ENCODE peak calls at places on chromosomes 12 and 14, in eight cellular contexts. One of them, this sample, is unnamed.

GRCh38 chr12:968561-968960 is 19.1 kb upstream of the RAD52 start:
- DNase-seq in NCI-H1694 treated with DMSO at 0.1 percent for 48 hours: peak; percentile 70
- DNase-seq in AG08395: no peak
- DNase-seq in NCI-H146: peak; percentile 9
- DNase-seq in D341Med: no peak
- DNase-seq in cardiac septum: no peak
- DNase-seq in renal cortical epithelial cell: no peak
- DNase-seq in GM06990: no peak
- DNase-seq in this sample: no peak

GRCh38 chr14:77046706-77047105 is 18.2 kb upstream of the IRF2BPL start:
- DNase-seq in NCI-H1694 treated with DMSO at 0.1 percent for 48 hours: no peak
- DNase-seq in AG08395: no peak
- DNase-seq in NCI-H146: no peak
- DNase-seq in D341Med: no peak
- DNase-seq in cardiac septum: no peak
- DNase-seq in renal cortical epithelial cell: no peak
- DNase-seq in GM06990: no peak
- DNase-seq in this sample: no peak

GRCh38 chr12:53593031-53593430 is 33.2 kb downstream of the ATF7 start:
- DNase-seq in NCI-H1694 treated with DMSO at 0.1 percent for 48 hours: no peak
- DNase-seq in AG08395: no peak
- DNase-seq in NCI-H146: no peak
- DNase-seq in D341Med: no peak
- DNase-seq in cardiac septum: no peak
- DNase-seq in renal cortical epithelial cell: no peak
- DNase-seq in GM06990: no peak
- DNase-seq in this sample: no peak

GRCh38 chr14:103889313-103890051 is 38.8 kb upstream of the TDRD9 start:
- DNase-seq in NCI-H1694 treated with DMSO at 0.1 percent for 48 hours: no peak
- DNase-seq in AG08395: peak; percentile 50
- DNase-seq in NCI-H146: no peak
- DNase-seq in D341Med: no peak
- DNase-seq in cardiac septum: no peak
- DNase-seq in renal cortical epithelial cell: peak; percentile 56
- DNase-seq in GM06990: no peak
- DNase-seq in this sample: no peak

GRCh38 chr14:87805315-87805723 is 187.7 kb downstream of the GALC start:
- DNase-seq in NCI-H1694 treated with DMSO at 0.1 percent for 48 hours: peak; percentile 34
- DNase-seq in AG08395: peak; percentile 70
- DNase-seq in NCI-H146: no peak
- DNase-seq in D341Med: peak; percentile 67
- DNase-seq in cardiac septum: no peak
- DNase-seq in renal cortical epithelial cell: peak; percentile 13
- DNase-seq in GM06990: peak; percentile 3
- DNase-seq in this sample: peak; percentile 36

GRCh38 chr12:17342381-17342961 is 736.5 kb upstream of the LMO3 start:
- DNase-seq in NCI-H1694 treated with DMSO at 0.1 percent for 48 hours: no peak
- DNase-seq in AG08395: no peak
- DNase-seq in NCI-H146: no peak
- DNase-seq in D341Med: no peak
- DNase-seq in cardiac septum: no peak
- DNase-seq in renal cortical epithelial cell: no peak
- DNase-seq in GM06990: no peak
- DNase-seq in this sample: no peak

GRCh38 chr12:3105690-3106479 is 28.7 kb downstream of the TSPAN9 start:
- DNase-seq in NCI-H1694 treated with DMSO at 0.1 percent for 48 hours: no peak
- DNase-seq in AG08395: no peak
- DNase-seq in NCI-H146: no peak
- DNase-seq in D341Med: no peak
- DNase-seq in cardiac septum: no peak
- DNase-seq in renal cortical epithelial cell: no peak
- DNase-seq in GM06990: no peak
- DNase-seq in this sample: no peak

GRCh38 chr14:56874375-56874774 is 64.1 kb upstream of the OTX2 start:
- DNase-seq in NCI-H1694 treated with DMSO at 0.1 percent for 48 hours: peak; percentile 26
- DNase-seq in AG08395: no peak
- DNase-seq in NCI-H146: peak; percentile 69
- DNase-seq in D341Med: peak; percentile 53
- DNase-seq in cardiac septum: no peak
- DNase-seq in renal cortical epithelial cell: peak; percentile 3
- DNase-seq in GM06990: no peak
- DNase-seq in this sample: peak; percentile 11

GRCh38 chr12:74945771-74946198 is 263.9 kb downstream of the KCNC2 start:
- DNase-seq in NCI-H1694 treated with DMSO at 0.1 percent for 48 hours: no peak
- DNase-seq in AG08395: no peak
- DNase-seq in NCI-H146: no peak
- DNase-seq in D341Med: no peak
- DNase-seq in cardiac septum: no peak
- DNase-seq in renal cortical epithelial cell: peak; percentile 93
- DNase-seq in GM06990: no peak
- DNase-seq in this sample: no peak

GRCh38 chr12:89883630-89884364 is 175.2 kb upstream of the ATP2B1 start:
- DNase-seq in NCI-H1694 treated with DMSO at 0.1 percent for 48 hours: peak; percentile 72
- DNase-seq in AG08395: no peak
- DNase-seq in NCI-H146: peak; percentile 40
- DNase-seq in D341Med: peak; percentile 68
- DNase-seq in cardiac septum: no peak
- DNase-seq in renal cortical epithelial cell: no peak
- DNase-seq in GM06990: no peak
- DNase-seq in this sample: no peak